ENCODE peak calls at places on chromosome 12, in six cellular contexts. N, F, G, Z, B and R are unnamed samples.

GRCh38 chr12:89212339-89212771 is 139.9 kb downstream of the DUSP6 start:
- DNase-seq in G (no peak), Z (no peak), B (no peak), N (no peak), F (no peak), R (no peak)

GRCh38 chr12:71371132-71371531 is 68.5 kb upstream of the LGR5 start:
- DNase-seq in B (peak; percentile 28), Z (no peak), F (no peak), N (no peak), G (no peak), R (no peak)

GRCh38 chr12:100403446-100403845 is 46.6 kb downstream of the SLC17A8 start:
- DNase-seq in B (no peak), G (no peak), N (peak; percentile 10), F (no peak), Z (no peak), R (no peak)

GRCh38 chr12:6167327-6168280 is 32.6 kb upstream of the CD9 start:
- DNase-seq in G (no peak), N (no peak), F (no peak), B (no peak), Z (peak; percentile 99), R (peak; percentile 99)

GRCh38 chr12:46494424-46494823 is 121.9 kb upstream of the SLC38A2 start:
- DNase-seq in N (no peak), F (no peak), B (peak; percentile 95), Z (peak; percentile 58), G (peak; percentile 29), R (peak; percentile 85)

GRCh38 chr12:30437044-30437443 is 258.6 kb downstream of the IPO8 start:
- DNase-seq in G (no peak), F (no peak), Z (peak; percentile 92), B (no peak), N (no peak), R (no peak)

GRCh38 chr12:1926274-1926673 is 7.8 kb upstream of the CACNA2D4 start:
- DNase-seq in B (no peak), Z (no peak), N (peak; percentile 34), G (no peak), F (peak; percentile 22), R (no peak)

GRCh38 chr12:99907210-99907609 is 77.5 kb downstream of the ANKS1B start:
- DNase-seq in N (no peak), F (no peak), Z (peak; percentile 16), G (no peak), B (peak; percentile 7), R (no peak)

GRCh38 chr12:57127101-57127709 is 1.1 kb upstream of the LRP1 start:
- DNase-seq in G (peak; percentile 71), N (peak; percentile 78), Z (peak; percentile 60), F (peak; percentile 89), B (peak; percentile 89), R (no peak)

GRCh38 chr12:95243497-95244183 is 26.0 kb downstream of the VEZT start:
- DNase-seq in Z (no peak), G (no peak), F (no peak), N (no peak), B (no peak), R (no peak)

GRCh38 chr12:89690925-89691324 is 17.7 kb downstream of the ATP2B1 start:
- DNase-seq in G (no peak), F (no peak), N (no peak), B (no peak), Z (peak; percentile 27), R (peak; percentile 51)

GRCh38 chr12:51281202-51281924 is 11.1 kb upstream of the SMAGP start:
- DNase-seq in F (no peak), N (no peak), B (no peak), G (no peak), Z (peak; percentile 47), R (peak; percentile 74)

GRCh38 chr12:118102609-118103008 is 1.2 kb downstream of the VSIG10 start:
- DNase-seq in N (no peak), F (no peak), Z (no peak), G (no peak), B (peak; percentile 26), R (no peak)

GRCh38 chr12:6404390-6404789 is 20.4 kb downstream of the LTBR start:
- DNase-seq in N (no peak), Z (no peak), B (no peak), F (no peak), G (no peak), R (no peak)

GRCh38 chr12:133130808-133131128 is 341 bp downstream of the ZNF10 start:
- DNase-seq in Z (no peak), G (no peak), N (no peak), B (no peak), F (no peak), R (no peak)

GRCh38 chr12:26878661-26879119 is 45.7 kb upstream of the ITPR2 start:
- DNase-seq in Z (no peak), N (no peak), F (no peak), G (no peak), B (no peak), R (no peak)

GRCh38 chr12:61894168-61894567 is 366.0 kb upstream of the USP15 start:
- DNase-seq in Z (no peak), N (no peak), B (no peak), F (no peak), G (no peak), R (no peak)

GRCh38 chr12:48978291-48978740 is at the start of gene WNT1:
- DNase-seq in N (peak; percentile 70), F (no peak), B (no peak), G (no peak), Z (no peak), R (no peak)

GRCh38 chr12:32522322-32523221 is 123.2 kb downstream of the FGD4 start:
- DNase-seq in G (no peak), B (no peak), F (no peak), Z (no peak), N (no peak), R (no peak)

GRCh38 chr12:75661927-75662326 is 150.5 kb upstream of the KRR1 start:
- DNase-seq in B (no peak), N (no peak), G (no peak), F (no peak), Z (peak; percentile 31), R (peak; percentile 69)

GRCh38 chr12:48815281-48816110 is 2.8 kb upstream of the CACNB3 start:
- DNase-seq in F (peak; percentile 88), Z (peak; percentile 90), N (peak; percentile 87), G (peak; percentile 68), B (peak; percentile 91), R (peak; percentile 78)

GRCh38 chr12:65282840-65283239 is 4.4 kb downstream of the MSRB3 start:
- DNase-seq in G (no peak), B (no peak), N (no peak), F (no peak), Z (peak; percentile 8), R (no peak)
- H3K4me1 ChIP-seq in G (peaks cover 2% of the 10 kb centered on the region), B (no peaks in the 10 kb centered on the region), N (peaks cover 1% of the 10 kb centered on the region), F (no peaks in the 10 kb centered on the region), Z (peaks cover 10% of the 10 kb centered on the region), R (peaks cover 9% of the 10 kb centered on the region)

DNA sequence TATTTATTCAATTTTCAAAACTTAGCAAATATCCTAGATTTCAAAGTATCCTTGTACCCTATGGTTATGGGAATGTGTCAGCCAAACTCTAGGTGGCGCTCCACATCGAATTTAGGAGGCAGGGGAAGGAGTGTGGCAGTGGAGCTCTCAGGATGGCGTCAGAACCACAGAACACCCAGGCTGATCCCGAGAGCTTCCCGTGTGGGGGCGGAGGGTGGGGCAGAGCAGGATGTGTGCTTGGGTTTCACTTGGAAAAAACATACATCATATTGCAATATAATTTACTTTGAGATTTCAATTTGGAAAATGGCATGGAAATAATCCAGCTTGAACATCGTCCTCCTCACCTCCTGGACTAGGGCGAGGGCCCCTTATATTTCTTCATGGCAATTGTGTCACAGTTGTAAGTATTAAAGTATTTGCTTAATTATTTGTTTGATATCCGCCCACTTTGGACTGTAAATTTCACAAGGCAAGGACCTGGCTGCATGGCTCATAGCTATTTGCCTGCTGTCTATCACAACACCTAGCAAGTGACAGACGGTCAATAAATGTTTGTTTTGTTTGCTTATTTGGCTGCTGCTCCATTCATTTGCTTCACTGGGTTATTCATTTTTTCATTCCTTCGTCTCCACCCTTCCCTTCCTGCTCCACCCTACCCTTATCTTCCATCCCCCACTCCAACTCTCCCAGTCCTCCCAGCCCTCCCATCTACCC is 221.5 kb upstream of the HMGA2 start:
- DNase-seq in F (peak; percentile 79), B (peak; percentile 92), G (peak; percentile 51), N (peak; percentile 70), Z (peak; percentile 94), R (peak; percentile 97)
- H2BK120ac ChIP-seq in F (no peak overlapping the region), B (no peak overlapping the region), G (no peak overlapping the region), N (no peak overlapping the region), Z (peak overlapping the region; percentile 1), R (peak overlapping the region; percentile 95)

DNA sequence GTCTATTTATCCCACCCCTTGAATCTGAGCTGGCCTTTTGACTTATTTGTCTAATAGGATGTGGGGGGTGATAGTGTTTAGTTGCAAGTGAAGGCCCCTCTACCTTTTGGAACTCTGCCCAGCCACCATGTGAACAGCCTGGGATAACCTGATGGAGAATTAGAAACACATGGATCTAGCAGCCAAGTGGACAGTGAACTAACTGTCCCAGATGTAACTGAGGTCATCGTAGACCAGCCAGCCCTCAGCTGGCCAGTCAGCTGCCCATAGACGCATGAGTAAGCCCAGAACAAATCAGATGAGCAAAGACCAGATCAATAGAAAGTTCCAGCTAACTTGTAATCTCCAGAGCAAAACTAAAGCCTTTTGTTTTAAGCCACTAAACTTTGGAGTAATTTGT is 19.0 kb downstream of the KLRB1 start:
- DNase-seq in G (no peak), F (no peak), Z (no peak), N (no peak), B (no peak), R (no peak)
- H3K4me1 ChIP-seq in G (no peaks in the 10 kb centered on the region), F (no peaks in the 10 kb centered on the region), Z (no peaks in the 10 kb centered on the region), N (no peaks in the 10 kb centered on the region), B (no peaks in the 10 kb centered on the region), R (no peaks in the 10 kb centered on the region)

DNA sequence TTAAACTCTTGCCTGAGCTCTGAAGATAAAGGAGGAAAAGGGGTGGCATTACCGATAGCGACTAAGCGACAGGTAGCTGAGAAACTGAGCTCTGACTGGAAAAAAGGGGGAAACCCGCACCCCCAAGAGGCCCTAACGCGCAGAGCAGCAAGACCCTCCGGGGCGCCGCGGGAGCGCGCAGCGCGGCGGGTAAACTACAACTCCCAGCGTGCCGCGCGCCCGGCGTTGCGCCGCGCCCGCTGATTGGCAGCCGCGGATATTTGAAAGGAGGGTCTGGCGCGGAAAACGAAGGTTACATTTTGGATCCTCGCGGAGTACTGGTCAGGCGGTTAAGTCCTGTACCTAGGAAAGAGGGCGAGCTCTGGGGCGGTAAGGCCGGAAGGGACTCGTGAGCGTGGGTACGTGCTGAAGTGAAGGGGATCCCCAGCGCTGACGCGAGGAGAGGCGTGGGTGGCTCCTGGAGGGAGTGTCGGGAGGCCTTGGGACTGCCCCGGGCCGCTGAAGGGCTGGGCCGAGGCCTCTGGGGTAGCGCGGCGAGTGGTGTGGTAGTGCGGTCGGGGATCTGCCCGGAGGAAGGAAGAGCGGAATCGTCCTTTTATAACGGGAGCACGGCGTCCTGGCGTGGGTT is at the start of gene ESPL1:
- DNase-seq in Z (peak; percentile 80), F (peak; percentile 91), B (peak; percentile 83), G (peak; percentile 83), N (peak; percentile 92), R (peak; percentile 75)
- H2BK120ac ChIP-seq in Z (no peak within 1 kb of the TSS), F (no peak within 1 kb of the TSS), B (no peak within 1 kb of the TSS), G (no peak within 1 kb of the TSS), N (no peak within 1 kb of the TSS), R (peak within 1 kb of the TSS; percentile 80)